ENCODE peak calls at places on chromosome 16, in eight cellular contexts. O is iris pigment epithelial cell, F is sciatic nerve, I is lung, B is brain microvascular endothelial cell, J is Ammon's horn, X is HuH-7, W is endothelial cell. R is an unnamed sample.
A peak's percentile ranks its signal among the peaks of the same experiment; 100 is the strongest.

GRCh38 chr16:13510425-13511151 is 409.4 kb upstream of the ERCC4 start:
- DNase-seq in W (no peak), X (no peak), F (no peak), I (no peak), J (no peak), O (no peak), B (no peak), R (no peak)

GRCh38 chr16:1877089-1877488 is 5.1 kb upstream of the MEIOB start:
- DNase-seq in O (no peak), F (peak; percentile 7), W (no peak), X (no peak), J (no peak), B (no peak), I (no peak), R (no peak)

GRCh38 chr16:86725401-86725800 is 147.1 kb downstream of the FOXL1 start:
- DNase-seq in F (no peak), J (no peak), I (no peak), B (no peak), O (no peak), X (no peak), W (no peak), R (no peak)

GRCh38 chr16:84925092-84925772 is 86.1 kb downstream of the ZDHHC7 start:
- DNase-seq in B (no peak), O (no peak), W (peak; percentile 72), I (peak; percentile 58), J (peak; percentile 43), X (peak; percentile 85), F (peak; percentile 87), R (no peak)

GRCh38 chr16:72125635-72126428 is 32.2 kb downstream of the DHX38 start:
- DNase-seq in B (no peak), X (no peak), I (no peak), J (no peak), O (no peak), F (no peak), W (no peak), R (no peak)

GRCh38 chr16:19872935-19873334 is 11.7 kb downstream of the GPRC5B start:
- DNase-seq in O (no peak), B (no peak), J (peak; percentile 79), I (no peak), X (no peak), F (no peak), W (no peak), R (no peak)

GRCh38 chr16:325375-326155 is 27.0 kb downstream of the AXIN1 start:
- DNase-seq in X (no peak), F (no peak), I (no peak), O (no peak), B (no peak), J (no peak), W (no peak), R (no peak)

GRCh38 chr16:70694088-70694487 is 8.2 kb upstream of the MTSS2 start:
- DNase-seq in J (no peak), F (no peak), X (no peak), I (no peak), B (peak; percentile 44), W (no peak), O (peak; percentile 70), R (no peak)

GRCh38 chr16:24988593-24989338 is 26.4 kb downstream of the ARHGAP17 start:
- DNase-seq in I (no peak), O (peak; percentile 88), X (no peak), F (no peak), J (peak; percentile 75), B (peak; percentile 77), W (no peak), R (no peak)

GRCh38 chr16:89096768-89097527 is 3.3 kb downstream of the ACSF3 start:
- DNase-seq in B (no peak), I (no peak), W (no peak), X (no peak), J (no peak), F (no peak), O (no peak), R (no peak)

GRCh38 chr16:72061564-72061963 is 1.5 kb upstream of the HPR start:
- DNase-seq in O (no peak), W (no peak), F (no peak), I (no peak), B (no peak), X (no peak), J (no peak), R (no peak)

GRCh38 chr16:2809149-2809760 is 7.8 kb upstream of the PRSS21 start:
- DNase-seq in O (no peak), X (no peak), F (no peak), B (no peak), I (no peak), J (no peak), W (no peak), R (no peak)

GRCh38 chr16:2821483-2822157 is 4.6 kb downstream of the PRSS21 start:
- DNase-seq in X (no peak), B (no peak), F (peak; percentile 40), O (no peak), W (no peak), J (no peak), I (no peak), R (no peak)

GRCh38 chr16:8946544-8946943 is 17.2 kb downstream of the USP7 start:
- DNase-seq in W (no peak), I (no peak), X (no peak), F (no peak), B (no peak), O (no peak), J (no peak), R (no peak)

GRCh38 chr16:7601100-7601499 is 268.5 kb downstream of the RBFOX1 start:
- DNase-seq in B (no peak), W (no peak), F (no peak), O (no peak), X (no peak), I (no peak), J (no peak), R (no peak)

GRCh38 chr16:54937673-54938350 is 7.1 kb downstream of the IRX5 start:
- DNase-seq in W (no peak), B (no peak), F (no peak), O (no peak), J (no peak), X (no peak), I (no peak), R (no peak)

GRCh38 chr16:31513126-31513525 is 4.9 kb upstream of the RUSF1 start:
- DNase-seq in O (peak; percentile 67), B (peak; percentile 43), F (no peak), W (no peak), X (no peak), I (no peak), J (no peak), R (no peak)

GRCh38 chr16:23408242-23409201 is 44.5 kb downstream of the COG7 start:
- DNase-seq in F (no peak), O (peak; percentile 28), W (no peak), J (peak; percentile 80), I (no peak), B (peak; percentile 42), X (peak; percentile 30), R (peak; percentile 79)

GRCh38 chr16:55643161-55643970 is 12.4 kb upstream of the SLC6A2 start:
- DNase-seq in X (no peak), F (no peak), W (peak; percentile 13), B (no peak), O (no peak), J (no peak), I (no peak), R (no peak)

GRCh38 chr16:12439443-12440232 is 364.0 kb downstream of the CPPED1 start:
- DNase-seq in O (no peak), F (no peak), I (no peak), B (no peak), W (no peak), J (no peak), X (no peak), R (no peak)

GRCh38 chr16:68117884-68118283 is 32.7 kb downstream of the NFATC3 start:
- DNase-seq in W (no peak), J (no peak), B (no peak), I (no peak), X (no peak), F (no peak), O (no peak), R (no peak)

GRCh38 chr16:23580391-23580790 is 15.7 kb downstream of the NDUFAB1 start:
- DNase-seq in J (no peak), F (no peak), W (no peak), O (no peak), I (no peak), B (no peak), X (no peak), R (no peak)

GRCh38 chr16:8863594-8864424 is 5.0 kb downstream of the CARHSP1 start:
- DNase-seq in O (no peak), I (no peak), W (no peak), X (peak; percentile 82), B (no peak), F (peak; percentile 83), J (peak; percentile 97), R (no peak)

GRCh38 chr16:77898671-77899211 is 110.4 kb downstream of the VAT1L start:
- DNase-seq in I (no peak), W (no peak), F (no peak), X (no peak), O (peak; percentile 54), J (peak; percentile 60), B (no peak), R (no peak)

GRCh38 chr16:47613251-47613650 is 152.1 kb downstream of the PHKB start:
- DNase-seq in I (no peak), F (no peak), X (no peak), O (no peak), J (no peak), W (no peak), B (no peak), R (no peak)

R was measured in D721Med.